ENCODE peak calls at places on chromosomes 4 and X, in seven cellular contexts. One of them, this sample, is unnamed.
A peak's percentile ranks its signal among the peaks of the same experiment; 100 is the strongest.

GRCh38 chr4:14196141-14196540 is 568.6 kb upstream of the BOD1L1 start:
- DNase-seq in right atrium auricular region: no peak
- DNase-seq in fibroblast of villous mesenchyme: peak; percentile 74
- DNase-seq in ascending aorta: no peak
- DNase-seq in AG10803: peak; percentile 50
- DNase-seq in astrocyte of the cerebellum: peak; percentile 70
- DNase-seq in neural progenitor cell: peak; percentile 74
- DNase-seq in this sample: peak; percentile 85

GRCh38 chr4:64248151-64248550 is 161.1 kb downstream of the TECRL start:
- DNase-seq in right atrium auricular region: no peak
- DNase-seq in fibroblast of villous mesenchyme: no peak
- DNase-seq in ascending aorta: no peak
- DNase-seq in AG10803: no peak
- DNase-seq in astrocyte of the cerebellum: no peak
- DNase-seq in neural progenitor cell: no peak
- DNase-seq in this sample: no peak

GRCh38 chr4:89307446-89308160 is at the start of gene GPRIN3:
- DNase-seq in right atrium auricular region: no peak
- DNase-seq in fibroblast of villous mesenchyme: peak; percentile 22
- DNase-seq in ascending aorta: no peak
- DNase-seq in AG10803: peak; percentile 16
- DNase-seq in astrocyte of the cerebellum: no peak
- DNase-seq in neural progenitor cell: peak; percentile 75
- DNase-seq in this sample: peak; percentile 80

GRCh38 chr4:109945056-109945455 is 32.4 kb downstream of the EGF start:
- DNase-seq in right atrium auricular region: no peak
- DNase-seq in fibroblast of villous mesenchyme: no peak
- DNase-seq in ascending aorta: no peak
- DNase-seq in AG10803: no peak
- DNase-seq in astrocyte of the cerebellum: no peak
- DNase-seq in neural progenitor cell: no peak
- DNase-seq in this sample: no peak

GRCh38 chrX:44314259-44314734 is 29.2 kb downstream of the EFHC2 start:
- DNase-seq in right atrium auricular region: no peak
- DNase-seq in fibroblast of villous mesenchyme: peak; percentile 58
- DNase-seq in ascending aorta: no peak
- DNase-seq in AG10803: peak; percentile 25
- DNase-seq in astrocyte of the cerebellum: no peak
- DNase-seq in neural progenitor cell: no peak
- DNase-seq in this sample: no peak

GRCh38 chr4:15912961-15913630 is 25.4 kb downstream of the FGFBP1 start:
- DNase-seq in right atrium auricular region: no peak
- DNase-seq in fibroblast of villous mesenchyme: peak; percentile 50
- DNase-seq in ascending aorta: no peak
- DNase-seq in AG10803: no peak
- DNase-seq in astrocyte of the cerebellum: no peak
- DNase-seq in neural progenitor cell: no peak
- DNase-seq in this sample: no peak

GRCh38 chr4:175282407-175282806 is 364.2 kb downstream of the ADAM29 start:
- DNase-seq in right atrium auricular region: no peak
- DNase-seq in fibroblast of villous mesenchyme: no peak
- DNase-seq in ascending aorta: no peak
- DNase-seq in AG10803: no peak
- DNase-seq in astrocyte of the cerebellum: no peak
- DNase-seq in neural progenitor cell: no peak
- DNase-seq in this sample: no peak

GRCh38 chr4:139958738-139959096 is 195.3 kb downstream of the MAML3 start:
- DNase-seq in right atrium auricular region: no peak
- DNase-seq in fibroblast of villous mesenchyme: no peak
- DNase-seq in ascending aorta: no peak
- DNase-seq in AG10803: no peak
- DNase-seq in astrocyte of the cerebellum: no peak
- DNase-seq in neural progenitor cell: no peak
- DNase-seq in this sample: no peak

GRCh38 chr4:127575888-127576287 is 56.9 kb upstream of the INTU start:
- DNase-seq in right atrium auricular region: no peak
- DNase-seq in fibroblast of villous mesenchyme: no peak
- DNase-seq in ascending aorta: no peak
- DNase-seq in AG10803: no peak
- DNase-seq in astrocyte of the cerebellum: no peak
- DNase-seq in neural progenitor cell: no peak
- DNase-seq in this sample: no peak

GRCh38 chr4:79413032-79413431 is 5.0 kb upstream of the GK2 start:
- DNase-seq in right atrium auricular region: no peak
- DNase-seq in fibroblast of villous mesenchyme: no peak
- DNase-seq in ascending aorta: no peak
- DNase-seq in AG10803: no peak
- DNase-seq in astrocyte of the cerebellum: no peak
- DNase-seq in neural progenitor cell: no peak
- DNase-seq in this sample: no peak

GRCh38 chrX:118523920-118524319 is 28.3 kb downstream of the DOCK11 start:
- DNase-seq in right atrium auricular region: no peak
- DNase-seq in fibroblast of villous mesenchyme: no peak
- DNase-seq in ascending aorta: no peak
- DNase-seq in AG10803: no peak
- DNase-seq in astrocyte of the cerebellum: no peak
- DNase-seq in neural progenitor cell: no peak
- DNase-seq in this sample: no peak

GRCh38 chrX:147565239-147565638 is 346.5 kb upstream of the FMR1 start:
- DNase-seq in right atrium auricular region: no peak
- DNase-seq in fibroblast of villous mesenchyme: peak; percentile 25
- DNase-seq in ascending aorta: no peak
- DNase-seq in AG10803: peak; percentile 0
- DNase-seq in astrocyte of the cerebellum: no peak
- DNase-seq in neural progenitor cell: no peak
- DNase-seq in this sample: no peak

GRCh38 chr4:19807505-19807904 is 444.2 kb upstream of the SLIT2 start:
- DNase-seq in right atrium auricular region: no peak
- DNase-seq in fibroblast of villous mesenchyme: peak; percentile 70
- DNase-seq in ascending aorta: no peak
- DNase-seq in AG10803: peak; percentile 94
- DNase-seq in astrocyte of the cerebellum: peak; percentile 52
- DNase-seq in neural progenitor cell: no peak
- DNase-seq in this sample: no peak

GRCh38 chr4:2771264-2771663 is 15.1 kb upstream of the TNIP2 start:
- DNase-seq in right atrium auricular region: no peak
- DNase-seq in fibroblast of villous mesenchyme: peak; percentile 70
- DNase-seq in ascending aorta: no peak
- DNase-seq in AG10803: peak; percentile 36
- DNase-seq in astrocyte of the cerebellum: no peak
- DNase-seq in neural progenitor cell: no peak
- DNase-seq in this sample: no peak

GRCh38 chr4:170388255-170388654 is 298.5 kb upstream of the AADAT start:
- DNase-seq in right atrium auricular region: no peak
- DNase-seq in fibroblast of villous mesenchyme: no peak
- DNase-seq in ascending aorta: no peak
- DNase-seq in AG10803: peak; percentile 62
- DNase-seq in astrocyte of the cerebellum: peak; percentile 26
- DNase-seq in neural progenitor cell: no peak
- DNase-seq in this sample: no peak

GRCh38 chr4:153465922-153466636 is at the start of gene TMEM131L:
- DNase-seq in right atrium auricular region: no peak
- DNase-seq in fibroblast of villous mesenchyme: peak; percentile 65
- DNase-seq in ascending aorta: no peak
- DNase-seq in AG10803: peak; percentile 61
- DNase-seq in astrocyte of the cerebellum: no peak
- DNase-seq in neural progenitor cell: peak; percentile 93
- DNase-seq in this sample: peak; percentile 78

GRCh38 chr4:186920486-186920885 is 196.8 kb upstream of the FAT1 start:
- DNase-seq in right atrium auricular region: no peak
- DNase-seq in fibroblast of villous mesenchyme: peak; percentile 77
- DNase-seq in ascending aorta: no peak
- DNase-seq in AG10803: peak; percentile 72
- DNase-seq in astrocyte of the cerebellum: no peak
- DNase-seq in neural progenitor cell: no peak
- DNase-seq in this sample: no peak

GRCh38 chr4:1506956-1507721 is 100.9 kb upstream of the NKX1-1 start:
- DNase-seq in right atrium auricular region: no peak
- DNase-seq in fibroblast of villous mesenchyme: no peak
- DNase-seq in ascending aorta: no peak
- DNase-seq in AG10803: no peak
- DNase-seq in astrocyte of the cerebellum: no peak
- DNase-seq in neural progenitor cell: peak; percentile 61
- DNase-seq in this sample: no peak

GRCh38 chr4:151850751-151851150 is 89.9 kb upstream of the GATB start:
- DNase-seq in right atrium auricular region: no peak
- DNase-seq in fibroblast of villous mesenchyme: peak; percentile 43
- DNase-seq in ascending aorta: no peak
- DNase-seq in AG10803: no peak
- DNase-seq in astrocyte of the cerebellum: no peak
- DNase-seq in neural progenitor cell: no peak
- DNase-seq in this sample: no peak

GRCh38 chrX:148501121-148502066 is 977 bp downstream of the AFF2 start:
- DNase-seq in right atrium auricular region: no peak
- DNase-seq in fibroblast of villous mesenchyme: no peak
- DNase-seq in ascending aorta: no peak
- DNase-seq in AG10803: peak; percentile 0
- DNase-seq in astrocyte of the cerebellum: no peak
- DNase-seq in neural progenitor cell: peak; percentile 55
- DNase-seq in this sample: peak; percentile 49

GRCh38 chrX:133654801-133655200 is 239.5 kb upstream of the GPC4 start:
- DNase-seq in right atrium auricular region: no peak
- DNase-seq in fibroblast of villous mesenchyme: no peak
- DNase-seq in ascending aorta: no peak
- DNase-seq in AG10803: peak; percentile 50
- DNase-seq in astrocyte of the cerebellum: no peak
- DNase-seq in neural progenitor cell: no peak
- DNase-seq in this sample: no peak

DNA sequence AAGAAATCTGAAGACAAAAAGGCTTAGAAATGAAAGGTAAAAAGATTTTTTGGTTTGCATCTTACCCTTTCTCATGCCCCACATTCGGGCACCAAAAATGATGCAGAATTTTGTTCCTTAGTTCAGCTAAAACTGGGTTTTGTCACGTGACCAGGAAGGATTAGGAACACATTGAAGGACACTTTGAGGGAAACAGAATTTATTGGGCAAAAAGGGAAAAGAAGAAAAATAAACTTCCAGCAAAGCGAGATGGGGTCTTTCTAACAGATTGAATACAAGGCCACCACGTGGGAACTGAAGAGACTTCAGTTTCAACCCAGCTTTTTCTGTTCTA is 81.3 kb upstream of the SMARCA5 start:
- DNase-seq in right atrium auricular region: no peak
- DNase-seq in fibroblast of villous mesenchyme: no peak
- DNase-seq in ascending aorta: no peak
- DNase-seq in AG10803: no peak
- DNase-seq in astrocyte of the cerebellum: no peak
- DNase-seq in neural progenitor cell: no peak
- DNase-seq in this sample: no peak
- TF ChIP-seq CTCF in right atrium auricular region: no peak
- TF ChIP-seq CTCF in fibroblast of villous mesenchyme: no peak
- TF ChIP-seq CTCF in ascending aorta: no peak
- TF ChIP-seq CTCF in AG10803: no peak
- TF ChIP-seq CTCF in astrocyte of the cerebellum: no peak
- TF ChIP-seq CTCF in neural progenitor cell: no peak
- TF ChIP-seq CTCF in this sample: no peak

DNA sequence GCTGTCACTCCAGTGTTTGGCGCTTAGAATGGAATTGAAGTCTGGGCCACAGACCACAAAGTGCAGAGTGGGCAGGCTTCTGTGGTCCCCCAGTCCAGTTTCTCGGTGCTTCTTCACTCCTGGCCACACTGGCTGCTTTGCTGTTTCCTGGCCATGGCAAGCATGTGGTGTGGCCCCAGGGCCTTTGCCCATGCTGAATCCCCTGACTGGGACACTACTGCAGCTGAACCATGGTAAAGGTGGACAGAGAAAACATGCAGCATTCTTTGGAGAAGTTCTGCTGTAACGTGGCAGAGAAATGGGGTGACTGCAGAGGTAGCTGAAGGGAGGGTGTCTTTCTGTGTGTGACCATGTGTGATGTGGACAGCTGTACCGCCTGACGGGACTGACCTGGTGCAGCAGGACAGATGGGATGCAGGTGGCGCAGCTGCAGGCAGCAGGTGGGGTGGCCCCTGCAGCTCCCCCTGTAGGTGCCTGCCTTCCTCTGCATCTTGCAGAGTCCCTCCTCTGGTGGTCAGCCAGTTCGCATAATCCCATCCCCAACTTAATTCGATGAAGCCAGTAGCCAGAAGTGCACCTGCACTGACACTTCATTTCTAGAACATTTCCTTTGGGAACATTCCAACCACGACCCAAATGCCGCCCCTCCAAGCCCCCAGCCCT is 13.2 kb upstream of the S100P start:
- DNase-seq in right atrium auricular region: no peak
- DNase-seq in fibroblast of villous mesenchyme: no peak
- DNase-seq in ascending aorta: no peak
- DNase-seq in AG10803: no peak
- DNase-seq in astrocyte of the cerebellum: no peak
- DNase-seq in neural progenitor cell: peak; percentile 46
- DNase-seq in this sample: no peak
- TF ChIP-seq CTCF in right atrium auricular region: no peak
- TF ChIP-seq CTCF in fibroblast of villous mesenchyme: no peak
- TF ChIP-seq CTCF in ascending aorta: no peak
- TF ChIP-seq CTCF in AG10803: no peak
- TF ChIP-seq CTCF in astrocyte of the cerebellum: no peak
- TF ChIP-seq CTCF in neural progenitor cell: peak; percentile 44
- TF ChIP-seq CTCF in this sample: no peak

DNA sequence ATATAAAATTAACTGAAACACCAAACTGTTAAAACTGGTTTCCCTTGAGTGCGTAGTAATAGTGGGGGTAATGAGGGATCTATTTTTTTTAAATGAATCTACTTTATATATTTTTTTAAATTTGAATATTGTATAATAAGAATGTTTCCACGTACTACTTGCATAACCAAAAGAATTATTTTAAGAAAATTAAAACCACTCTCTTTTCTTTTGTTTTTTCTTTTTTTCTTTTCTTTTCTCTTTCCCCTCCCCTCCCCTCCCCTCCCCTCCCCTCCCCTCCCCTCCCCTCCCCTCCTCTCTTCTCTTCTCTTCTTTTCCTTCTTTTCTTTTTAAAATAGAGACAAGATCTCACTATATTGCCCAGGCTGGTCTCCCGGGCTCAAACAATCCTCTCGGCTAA is 166.9 kb upstream of the MID1 start:
- DNase-seq in right atrium auricular region: no peak
- DNase-seq in fibroblast of villous mesenchyme: no peak
- DNase-seq in ascending aorta: no peak
- DNase-seq in AG10803: no peak
- DNase-seq in astrocyte of the cerebellum: no peak
- DNase-seq in neural progenitor cell: no peak
- DNase-seq in this sample: no peak
- TF ChIP-seq CTCF in right atrium auricular region: no peak
- TF ChIP-seq CTCF in fibroblast of villous mesenchyme: no peak
- TF ChIP-seq CTCF in ascending aorta: no peak
- TF ChIP-seq CTCF in AG10803: no peak
- TF ChIP-seq CTCF in astrocyte of the cerebellum: no peak
- TF ChIP-seq CTCF in neural progenitor cell: no peak
- TF ChIP-seq CTCF in this sample: no peak

GRCh38 chr4:121998024-121998423 is 46.2 kb upstream of the TRPC3 start:
- DNase-seq in right atrium auricular region: no peak
- DNase-seq in fibroblast of villous mesenchyme: no peak
- DNase-seq in ascending aorta: no peak
- DNase-seq in AG10803: no peak
- DNase-seq in astrocyte of the cerebellum: no peak
- DNase-seq in neural progenitor cell: peak; percentile 13
- DNase-seq in this sample: no peak
- TF ChIP-seq CTCF in right atrium auricular region: peak; percentile 14
- TF ChIP-seq CTCF in fibroblast of villous mesenchyme: no peak
- TF ChIP-seq CTCF in ascending aorta: no peak
- TF ChIP-seq CTCF in AG10803: no peak
- TF ChIP-seq CTCF in astrocyte of the cerebellum: peak; percentile 8
- TF ChIP-seq CTCF in neural progenitor cell: peak; percentile 24
- TF ChIP-seq CTCF in this sample: no peak

GRCh38 chrX:68500105-68500504 is 1.3 kb downstream of the YIPF6 start:
- DNase-seq in right atrium auricular region: no peak
- DNase-seq in fibroblast of villous mesenchyme: no peak
- DNase-seq in ascending aorta: no peak
- DNase-seq in AG10803: no peak
- DNase-seq in astrocyte of the cerebellum: no peak
- DNase-seq in neural progenitor cell: no peak
- DNase-seq in this sample: no peak
- TF ChIP-seq CTCF in right atrium auricular region: no peak
- TF ChIP-seq CTCF in fibroblast of villous mesenchyme: no peak
- TF ChIP-seq CTCF in ascending aorta: no peak
- TF ChIP-seq CTCF in AG10803: no peak
- TF ChIP-seq CTCF in astrocyte of the cerebellum: no peak
- TF ChIP-seq CTCF in neural progenitor cell: no peak
- TF ChIP-seq CTCF in this sample: no peak

This sample was measured in nephron progenitor cell.